ENCODE peak calls at places on chromosomes 2 and 18, in ten cellular contexts. P is activated CD8-positive, alpha-beta T cell treated with anti-CD3 and anti-CD28 coated beads for 36 hours; W is astrocyte of the spinal cord; S is nephron progenitor cell; O is neural progenitor cell; C is breast epithelium; G is MM.1S; U is uterus; V is dorsolateral prefrontal cortex; T is left lung. A is an unnamed sample.

GRCh38 chr2:37282746-37283145 is 41.9 kb downstream of the PRKD3 start:
- DNase-seq in W (no peak), G (no peak), T (no peak), V (no peak), U (no peak), P (no peak), S (no peak), C (no peak), O (no peak), A (no peak)

GRCh38 chr2:118847447-118848172 is at the start of gene EN1:
- DNase-seq in C (no peak), O (peak; percentile 82), U (no peak), P (peak; percentile 45), S (peak; percentile 54), V (no peak), W (peak; percentile 81), G (no peak), T (no peak), A (no peak)

GRCh38 chr18:2111456-2111855 is 459.8 kb downstream of the METTL4 start:
- DNase-seq in W (peak; percentile 60), O (no peak), S (no peak), T (no peak), G (no peak), V (no peak), U (no peak), P (no peak), C (no peak), A (no peak)

GRCh38 chr18:79374408-79375171 is 21.1 kb upstream of the NFATC1 start:
- DNase-seq in U (no peak), V (no peak), S (no peak), W (no peak), C (no peak), T (no peak), O (no peak), G (no peak), P (no peak), A (no peak)

GRCh38 chr2:30633039-30633438 is 174.2 kb downstream of the CAPN13 start:
- DNase-seq in O (no peak), V (no peak), S (no peak), P (no peak), W (no peak), G (no peak), T (no peak), C (no peak), U (no peak), A (no peak)

GRCh38 chr2:46534589-46534988 is 55.2 kb downstream of the TMEM247 start:
- DNase-seq in S (no peak), U (no peak), O (no peak), C (no peak), T (no peak), P (peak; percentile 21), G (no peak), V (no peak), W (no peak), A (no peak)

GRCh38 chr2:45177870-45178269 is 168.6 kb upstream of the SIX2 start:
- DNase-seq in T (no peak), V (no peak), C (no peak), P (no peak), W (peak; percentile 92), G (no peak), O (no peak), S (no peak), U (no peak), A (no peak)

GRCh38 chr18:64972545-64972944 is 778.3 kb upstream of the CDH7 start:
- DNase-seq in W (peak; percentile 0), O (peak; percentile 14), G (no peak), U (no peak), S (no peak), V (no peak), C (no peak), T (no peak), P (no peak), A (no peak)

GRCh38 chr2:8392098-8392844 is 289.6 kb upstream of the ID2 start:
- DNase-seq in S (no peak), V (no peak), C (no peak), G (no peak), O (peak; percentile 31), W (no peak), T (no peak), U (no peak), P (no peak), A (no peak)

GRCh38 chr2:25252291-25253152 is 84.1 kb upstream of the POMC start:
- DNase-seq in P (peak; percentile 70), U (peak; percentile 72), G (peak; percentile 8), O (peak; percentile 98), T (peak; percentile 74), V (no peak), S (peak; percentile 92), W (peak; percentile 62), C (no peak), A (peak; percentile 91)

GRCh38 chr2:219638217-219638947 is 11.0 kb downstream of the SLC4A3 start:
- DNase-seq in U (no peak), O (peak; percentile 32), V (no peak), W (no peak), S (no peak), C (no peak), P (no peak), G (no peak), T (no peak), A (no peak)

GRCh38 chr2:51218057-51218456 is 186.1 kb upstream of the NRXN1 start:
- DNase-seq in C (no peak), G (no peak), P (no peak), W (no peak), S (no peak), O (no peak), T (no peak), U (no peak), V (no peak), A (no peak)

GRCh38 chr2:129296401-129297343 is 682.8 kb upstream of the RAB6C start:
- DNase-seq in T (no peak), U (no peak), C (no peak), W (no peak), P (no peak), O (no peak), V (no peak), S (no peak), G (no peak), A (no peak)

GRCh38 chr18:72768681-72769229 is 99.0 kb downstream of the NETO1 start:
- DNase-seq in U (no peak), V (no peak), S (no peak), W (no peak), P (no peak), O (peak; percentile 28), T (no peak), G (no peak), C (no peak), A (no peak)
- TF ChIP-seq CTCF in U (no peak), V (no peak), S (no peak), W (no peak), P (no peak), O (peak; percentile 47), T (no peak), G (no peak), C (no peak), A (no peak)

GRCh38 chr2:200585340-200585729 is 479 bp upstream of the AOX1 start:
- DNase-seq in P (no peak), G (no peak), W (no peak), O (no peak), V (no peak), S (no peak), U (no peak), C (no peak), T (no peak), A (no peak)

GRCh38 chr2:200587007-200587616 is 1.3 kb downstream of the AOX1 start:
- DNase-seq in V (no peak), G (no peak), U (no peak), S (no peak), W (no peak), C (no peak), P (no peak), O (peak; percentile 3), T (no peak), A (no peak)

GRCh38 chr2:200584639-200585038 is 1.2 kb upstream of the AOX1 start:
- DNase-seq in S (no peak), W (no peak), P (no peak), G (no peak), U (no peak), O (no peak), V (no peak), C (no peak), T (no peak), A (no peak)

GRCh38 chr2:200586644-200586975 is 796 bp downstream of the AOX1 start:
- DNase-seq in U (no peak), W (no peak), G (no peak), S (no peak), O (no peak), V (no peak), P (no peak), T (no peak), C (no peak), A (no peak)

DNA sequence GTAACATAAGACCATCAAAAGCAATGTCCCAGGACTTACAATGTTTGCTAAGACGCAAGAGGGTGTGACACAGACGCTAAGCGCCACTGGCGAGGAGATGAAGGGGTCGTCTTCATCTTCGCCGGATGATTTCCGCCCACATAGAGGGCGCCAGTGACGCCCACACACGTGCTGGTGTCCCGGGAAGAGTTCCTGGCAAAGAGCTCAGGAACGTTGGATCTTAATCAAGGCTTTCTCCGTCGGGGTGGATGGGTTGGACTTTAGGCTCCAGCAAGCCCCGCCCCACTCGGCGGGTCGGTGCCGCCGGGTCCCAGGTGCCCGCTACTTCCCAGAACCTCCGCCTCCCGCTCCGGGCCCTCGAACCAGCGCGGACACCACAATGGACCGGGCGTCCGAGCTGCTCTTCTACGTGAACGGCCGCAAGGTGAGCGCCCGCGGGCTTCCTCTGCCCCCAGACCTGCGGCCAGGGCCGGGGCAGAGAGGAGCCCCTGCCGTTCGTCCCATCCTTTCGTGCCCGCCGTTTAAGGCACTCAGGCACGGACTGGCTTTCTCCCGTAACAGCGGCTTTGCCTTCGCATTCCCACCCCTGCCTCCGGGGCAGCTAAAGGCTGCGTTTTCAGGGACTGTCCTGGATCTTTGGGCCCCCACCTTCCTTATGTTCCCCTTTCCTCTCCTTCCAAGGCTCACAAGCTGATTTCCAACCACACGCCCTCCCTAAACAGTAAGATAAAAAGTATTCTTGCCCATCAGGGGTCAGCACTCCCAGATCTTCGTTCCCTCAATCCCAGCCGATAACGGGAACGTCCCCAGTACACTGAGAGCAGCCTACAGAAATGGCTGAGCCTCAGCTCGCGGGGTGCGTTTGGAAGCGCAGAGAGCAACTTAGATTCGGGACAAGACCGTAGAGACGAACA is at the start of gene AOX1:
- DNase-seq in G (no peak), V (peak; percentile 45), S (peak; percentile 57), O (peak; percentile 86), T (peak; percentile 50), C (no peak), U (peak; percentile 74), W (peak; percentile 55), P (peak; percentile 38), A (peak; percentile 41)
- TF ChIP-seq CTCF in G (no peak), V (no peak), S (no peak), O (peak; percentile 37), T (no peak), C (no peak), U (no peak), W (peak; percentile 34), P (no peak), A (no peak)

GRCh38 chr2:120225549-120226065 is 2.4 kb upstream of the TMEM185B start:
- DNase-seq in C (no peak), U (no peak), W (no peak), G (no peak), P (no peak), V (no peak), O (no peak), T (peak; percentile 30), S (no peak), A (no peak)
- TF ChIP-seq CTCF in C (no peak), U (no peak), W (no peak), G (no peak), P (no peak), V (no peak), O (no peak), T (no peak), S (no peak), A (no peak)

GRCh38 chr2:68110102-68110501 is 47.3 kb upstream of the C1D start:
- DNase-seq in O (no peak), S (no peak), T (no peak), G (peak; percentile 41), W (no peak), P (no peak), V (no peak), C (no peak), U (no peak), A (no peak)
- TF ChIP-seq CTCF in O (no peak), S (no peak), T (no peak), G (peak; percentile 16), W (no peak), P (no peak), V (no peak), C (no peak), U (no peak), A (no peak)

A was measured in mesothelial cell of epicardium.